ENCODE peak calls at places on chromosome 3, in six cellular contexts. One of them, this sample, is unnamed.
A peak's percentile ranks its signal among the peaks of the same experiment; 100 is the strongest.

GRCh38 chr3:64906011-64906410 is 218.2 kb upstream of the ADAMTS9 start:
- DNase-seq in psoas muscle: no peak
- DNase-seq in tibial nerve: no peak
- DNase-seq in body of pancreas: no peak
- DNase-seq in tibial artery: no peak
- DNase-seq in SK-N-SH: no peak
- DNase-seq in this sample: no peak

GRCh38 chr3:11910971-11911531 is 64.4 kb upstream of the TAMM41 start:
- DNase-seq in psoas muscle: no peak
- DNase-seq in tibial nerve: no peak
- DNase-seq in body of pancreas: peak; percentile 39
- DNase-seq in tibial artery: no peak
- DNase-seq in SK-N-SH: peak; percentile 57
- DNase-seq in this sample: no peak

GRCh38 chr3:64072111-64072510 is 48.8 kb upstream of the PSMD6 start:
- DNase-seq in psoas muscle: no peak
- DNase-seq in tibial nerve: no peak
- DNase-seq in body of pancreas: no peak
- DNase-seq in tibial artery: no peak
- DNase-seq in SK-N-SH: no peak
- DNase-seq in this sample: no peak

GRCh38 chr3:54917862-54918261 is 10.0 kb downstream of the LRTM1 start:
- DNase-seq in psoas muscle: no peak
- DNase-seq in tibial nerve: no peak
- DNase-seq in body of pancreas: no peak
- DNase-seq in tibial artery: no peak
- DNase-seq in SK-N-SH: no peak
- DNase-seq in this sample: no peak

GRCh38 chr3:34864011-34864410 is 775.3 kb upstream of the ARPP21 start:
- DNase-seq in psoas muscle: no peak
- DNase-seq in tibial nerve: no peak
- DNase-seq in body of pancreas: no peak
- DNase-seq in tibial artery: no peak
- DNase-seq in SK-N-SH: no peak
- DNase-seq in this sample: peak; percentile 21

GRCh38 chr3:116473602-116474001 is 28.3 kb upstream of the LSAMP start:
- DNase-seq in psoas muscle: no peak
- DNase-seq in tibial nerve: no peak
- DNase-seq in body of pancreas: no peak
- DNase-seq in tibial artery: no peak
- DNase-seq in SK-N-SH: no peak
- DNase-seq in this sample: no peak

GRCh38 chr3:172280406-172281051 is 167.7 kb downstream of the GHSR start:
- DNase-seq in psoas muscle: no peak
- DNase-seq in tibial nerve: no peak
- DNase-seq in body of pancreas: no peak
- DNase-seq in tibial artery: no peak
- DNase-seq in SK-N-SH: no peak
- DNase-seq in this sample: peak; percentile 84

GRCh38 chr3:48655586-48655985 is 7.1 kb downstream of the CELSR3 start:
- DNase-seq in psoas muscle: no peak
- DNase-seq in tibial nerve: no peak
- DNase-seq in body of pancreas: no peak
- DNase-seq in tibial artery: no peak
- DNase-seq in SK-N-SH: no peak
- DNase-seq in this sample: no peak

GRCh38 chr3:97694876-97695275 is 69.7 kb upstream of the ARL6 start:
- DNase-seq in psoas muscle: no peak
- DNase-seq in tibial nerve: no peak
- DNase-seq in body of pancreas: no peak
- DNase-seq in tibial artery: no peak
- DNase-seq in SK-N-SH: no peak
- DNase-seq in this sample: peak; percentile 2

GRCh38 chr3:105527949-105528348 is 161.2 kb downstream of the ALCAM start:
- DNase-seq in psoas muscle: no peak
- DNase-seq in tibial nerve: no peak
- DNase-seq in body of pancreas: no peak
- DNase-seq in tibial artery: no peak
- DNase-seq in SK-N-SH: no peak
- DNase-seq in this sample: peak; percentile 91

GRCh38 chr3:156293566-156293965 is 173.2 kb downstream of the KCNAB1 start:
- DNase-seq in psoas muscle: no peak
- DNase-seq in tibial nerve: no peak
- DNase-seq in body of pancreas: no peak
- DNase-seq in tibial artery: no peak
- DNase-seq in SK-N-SH: no peak
- DNase-seq in this sample: no peak

GRCh38 chr3:39524107-39524506 is 56.6 kb downstream of the MOBP start:
- DNase-seq in psoas muscle: no peak
- DNase-seq in tibial nerve: no peak
- DNase-seq in body of pancreas: no peak
- DNase-seq in tibial artery: no peak
- DNase-seq in SK-N-SH: no peak
- DNase-seq in this sample: no peak

GRCh38 chr3:112333386-112334334 is 704 bp downstream of the CD200 start:
- DNase-seq in psoas muscle: no peak
- DNase-seq in tibial nerve: no peak
- DNase-seq in body of pancreas: no peak
- DNase-seq in tibial artery: peak; percentile 23
- DNase-seq in SK-N-SH: peak; percentile 55
- DNase-seq in this sample: no peak

GRCh38 chr3:50264964-50265485 is 3.9 kb upstream of the SEMA3B start:
- DNase-seq in psoas muscle: no peak
- DNase-seq in tibial nerve: no peak
- DNase-seq in body of pancreas: no peak
- DNase-seq in tibial artery: no peak
- DNase-seq in SK-N-SH: no peak
- DNase-seq in this sample: peak; percentile 83

GRCh38 chr3:69079269-69080159 is 651 bp downstream of the UBA3 start:
- DNase-seq in psoas muscle: peak; percentile 25
- DNase-seq in tibial nerve: no peak
- DNase-seq in body of pancreas: no peak
- DNase-seq in tibial artery: no peak
- DNase-seq in SK-N-SH: peak; percentile 76
- DNase-seq in this sample: no peak

GRCh38 chr3:115660646-115661442 is 37.5 kb downstream of the GAP43 start:
- DNase-seq in psoas muscle: peak; percentile 16
- DNase-seq in tibial nerve: no peak
- DNase-seq in body of pancreas: no peak
- DNase-seq in tibial artery: no peak
- DNase-seq in SK-N-SH: no peak
- DNase-seq in this sample: no peak

GRCh38 chr3:69108813-69109212 is 13.6 kb downstream of the LMOD3 start:
- DNase-seq in psoas muscle: no peak
- DNase-seq in tibial nerve: no peak
- DNase-seq in body of pancreas: no peak
- DNase-seq in tibial artery: no peak
- DNase-seq in SK-N-SH: no peak
- DNase-seq in this sample: no peak

GRCh38 chr3:58998476-58999117 is 51.2 kb downstream of the CFAP20DC start:
- DNase-seq in psoas muscle: no peak
- DNase-seq in tibial nerve: no peak
- DNase-seq in body of pancreas: no peak
- DNase-seq in tibial artery: no peak
- DNase-seq in SK-N-SH: peak; percentile 3
- DNase-seq in this sample: peak; percentile 100

GRCh38 chr3:31014317-31015040 is 120.0 kb upstream of the GADL1 start:
- DNase-seq in psoas muscle: no peak
- DNase-seq in tibial nerve: no peak
- DNase-seq in body of pancreas: no peak
- DNase-seq in tibial artery: no peak
- DNase-seq in SK-N-SH: no peak
- DNase-seq in this sample: peak; percentile 96

GRCh38 chr3:138348107-138348949 is at the start of gene MRAS:
- DNase-seq in psoas muscle: peak; percentile 88
- DNase-seq in tibial nerve: peak; percentile 66
- DNase-seq in body of pancreas: peak; percentile 85
- DNase-seq in tibial artery: peak; percentile 78
- DNase-seq in SK-N-SH: peak; percentile 91
- DNase-seq in this sample: peak; percentile 31

GRCh38 chr3:63911395-63911900 is 735 bp downstream of the SCAANT1 start:
- DNase-seq in psoas muscle: no peak
- DNase-seq in tibial nerve: peak; percentile 13
- DNase-seq in body of pancreas: no peak
- DNase-seq in tibial artery: no peak
- DNase-seq in SK-N-SH: no peak
- DNase-seq in this sample: peak; percentile 42

GRCh38 chr3:131174752-131175151 is 148.1 kb downstream of the NEK11 start:
- DNase-seq in psoas muscle: no peak
- DNase-seq in tibial nerve: no peak
- DNase-seq in body of pancreas: no peak
- DNase-seq in tibial artery: no peak
- DNase-seq in SK-N-SH: no peak
- DNase-seq in this sample: peak; percentile 47

GRCh38 chr3:184546252-184546651 is 15.3 kb upstream of the EPHB3 start:
- DNase-seq in psoas muscle: no peak
- DNase-seq in tibial nerve: no peak
- DNase-seq in body of pancreas: no peak
- DNase-seq in tibial artery: peak; percentile 51
- DNase-seq in SK-N-SH: no peak
- DNase-seq in this sample: no peak

GRCh38 chr3:9398715-9399708 is 1.6 kb downstream of the SETD5 start:
- DNase-seq in psoas muscle: no peak
- DNase-seq in tibial nerve: no peak
- DNase-seq in body of pancreas: peak; percentile 35
- DNase-seq in tibial artery: no peak
- DNase-seq in SK-N-SH: no peak
- DNase-seq in this sample: peak; percentile 50

GRCh38 chr3:159996959-159997358 is 8.3 kb downstream of the IL12A start:
- DNase-seq in psoas muscle: no peak
- DNase-seq in tibial nerve: no peak
- DNase-seq in body of pancreas: no peak
- DNase-seq in tibial artery: no peak
- DNase-seq in SK-N-SH: no peak
- DNase-seq in this sample: no peak

GRCh38 chr3:160003520-160004128 is 15.0 kb downstream of the IL12A start:
- DNase-seq in psoas muscle: peak; percentile 30
- DNase-seq in tibial nerve: peak; percentile 15
- DNase-seq in body of pancreas: peak; percentile 59
- DNase-seq in tibial artery: no peak
- DNase-seq in SK-N-SH: peak; percentile 57
- DNase-seq in this sample: peak; percentile 44

GRCh38 chr3:160001850-160002623 is 13.4 kb downstream of the IL12A start:
- DNase-seq in psoas muscle: no peak
- DNase-seq in tibial nerve: no peak
- DNase-seq in body of pancreas: no peak
- DNase-seq in tibial artery: no peak
- DNase-seq in SK-N-SH: no peak
- DNase-seq in this sample: no peak

GRCh38 chr3:160005004-160005403 is 16.4 kb downstream of the IL12A start:
- DNase-seq in psoas muscle: no peak
- DNase-seq in tibial nerve: no peak
- DNase-seq in body of pancreas: no peak
- DNase-seq in tibial artery: no peak
- DNase-seq in SK-N-SH: no peak
- DNase-seq in this sample: no peak

DNA sequence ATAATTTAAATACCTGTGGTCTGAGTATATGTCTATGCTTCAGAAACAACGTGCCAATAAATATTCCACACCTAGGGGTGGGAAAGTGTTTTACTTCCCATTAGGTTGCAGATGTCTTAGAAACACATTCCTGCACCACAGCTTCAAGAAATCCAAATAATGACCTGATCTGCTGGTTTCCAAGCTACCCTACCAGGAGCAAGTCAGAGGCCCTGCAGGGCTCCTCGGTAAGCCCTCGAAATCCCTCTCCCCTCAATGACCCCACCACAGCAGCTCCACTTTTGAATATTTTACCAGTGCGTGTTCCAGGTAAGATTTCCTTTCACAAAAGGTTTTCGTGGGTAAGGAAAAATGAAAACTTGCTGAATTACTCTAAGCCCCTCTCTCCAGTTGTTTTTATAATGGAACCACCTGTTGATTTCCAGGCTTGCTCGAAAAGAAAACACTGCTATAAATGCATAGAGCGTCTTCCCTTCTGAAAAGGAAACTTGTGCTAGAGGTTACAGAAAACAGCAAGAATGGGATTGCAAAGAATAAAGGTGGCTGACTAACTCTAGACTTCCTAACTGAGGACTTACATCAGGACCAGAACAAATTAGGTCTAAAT is 12.6 kb downstream of the IL12A start:
- DNase-seq in psoas muscle: no peak
- DNase-seq in tibial nerve: no peak
- DNase-seq in body of pancreas: no peak
- DNase-seq in tibial artery: no peak
- DNase-seq in SK-N-SH: no peak
- DNase-seq in this sample: no peak
- TF ChIP-seq CTCF in psoas muscle: no peak
- TF ChIP-seq CTCF in tibial nerve: no peak
- TF ChIP-seq CTCF in body of pancreas: no peak
- TF ChIP-seq CTCF in tibial artery: no peak
- TF ChIP-seq CTCF in SK-N-SH: no peak
- TF ChIP-seq CTCF in this sample: no peak

GRCh38 chr3:123883111-123883510 is 1.0 kb downstream of the MYLK start:
- DNase-seq in psoas muscle: no peak
- DNase-seq in tibial nerve: no peak
- DNase-seq in body of pancreas: peak; percentile 10
- DNase-seq in tibial artery: no peak
- DNase-seq in SK-N-SH: no peak
- DNase-seq in this sample: no peak
- H3K4me3 ChIP-seq in psoas muscle: peak overlapping the region; percentile 65
- H3K4me3 ChIP-seq in tibial nerve: no peak overlapping the region
- H3K4me3 ChIP-seq in body of pancreas: no peak overlapping the region
- H3K4me3 ChIP-seq in tibial artery: peak overlapping the region; percentile 73
- H3K4me3 ChIP-seq in SK-N-SH: peak overlapping the region; percentile 73
- H3K4me3 ChIP-seq in this sample: no peak overlapping the region

DNA sequence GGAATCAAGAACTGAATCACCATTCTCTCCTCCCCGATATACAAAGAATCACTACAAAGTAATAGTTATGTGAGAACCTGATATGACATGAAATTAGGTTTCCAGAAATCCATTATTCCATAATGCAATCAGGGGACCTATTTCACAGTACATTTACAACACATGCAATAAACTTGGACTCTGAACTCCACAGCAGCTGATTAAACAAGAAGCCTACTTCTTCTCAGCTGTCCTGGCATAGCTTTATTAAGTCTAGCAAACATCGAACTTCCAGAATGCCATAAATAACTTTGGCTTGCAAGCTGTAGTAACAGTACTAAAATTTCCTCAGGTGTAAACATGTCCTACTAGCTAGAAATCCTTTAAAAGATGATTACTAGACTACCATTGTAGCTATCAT is 17.8 kb downstream of the PDCD10 start:
- DNase-seq in psoas muscle: no peak
- DNase-seq in tibial nerve: no peak
- DNase-seq in body of pancreas: peak; percentile 20
- DNase-seq in tibial artery: no peak
- DNase-seq in SK-N-SH: no peak
- DNase-seq in this sample: no peak
- H3K36me3 ChIP-seq in psoas muscle: peaks cover 23% of the 10 kb centered on the region
- H3K36me3 ChIP-seq in tibial nerve: peaks cover 3% of the 10 kb centered on the region
- H3K36me3 ChIP-seq in body of pancreas: peaks cover 2% of the 10 kb centered on the region
- H3K36me3 ChIP-seq in tibial artery: peaks cover 23% of the 10 kb centered on the region
- H3K36me3 ChIP-seq in SK-N-SH: peaks cover 49% of the 10 kb centered on the region
- H3K36me3 ChIP-seq in this sample: peaks cover 1% of the 10 kb centered on the region

DNA sequence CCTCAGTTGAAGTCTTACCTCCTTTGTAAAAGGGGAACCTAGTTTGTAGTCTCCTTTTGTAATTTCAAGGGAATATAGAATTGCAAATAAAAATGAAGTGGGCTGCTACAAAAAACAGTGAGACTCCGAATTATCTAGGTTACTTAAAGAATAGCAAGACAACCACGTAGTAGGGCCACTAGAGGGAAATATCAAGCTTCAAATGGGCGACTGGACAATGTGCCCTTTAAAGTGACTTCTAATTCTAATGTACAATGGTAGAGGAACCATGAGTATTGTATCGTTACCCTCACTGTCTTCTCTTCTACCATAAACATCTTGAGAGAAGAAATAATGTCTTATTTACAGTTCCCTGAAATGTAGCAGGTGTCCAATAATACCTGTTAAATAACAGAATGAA is 56.3 kb downstream of the TP63 start:
- DNase-seq in psoas muscle: no peak
- DNase-seq in tibial nerve: no peak
- DNase-seq in body of pancreas: no peak
- DNase-seq in tibial artery: no peak
- DNase-seq in SK-N-SH: no peak
- DNase-seq in this sample: no peak
- TF ChIP-seq CTCF in psoas muscle: no peak
- TF ChIP-seq CTCF in tibial nerve: no peak
- TF ChIP-seq CTCF in body of pancreas: no peak
- TF ChIP-seq CTCF in tibial artery: no peak
- TF ChIP-seq CTCF in SK-N-SH: no peak
- TF ChIP-seq CTCF in this sample: no peak